ENCODE peak calls at places on chromosomes 12 and 14, in six cellular contexts. K is A549, W is heart left ventricle, D is lower leg skin, X is Peyer's patch, G is adrenal gland. U is an unnamed sample.

GRCh38 chr14:75223664-75224154 is 47.3 kb upstream of the TMED10 start:
- DNase-seq in D (no peak), W (peak), X (peak), G (peak), K (no peak), U (no peak)

GRCh38 chr12:94955193-94955592 is 48.3 kb downstream of the NDUFA12 start:
- DNase-seq in X (no peak), W (no peak), G (no peak), K (no peak), D (no peak), U (no peak)

GRCh38 chr12:77053259-77053658 is 12.1 kb downstream of the E2F7 start:
- DNase-seq in G (no peak), K (no peak), D (no peak), X (no peak), W (no peak), U (no peak)

GRCh38 chr14:82776958-82777357 is 1243.3 kb upstream of the SEL1L start:
- DNase-seq in X (no peak), W (no peak), K (no peak), G (no peak), D (no peak), U (no peak)

GRCh38 chr12:46549527-46550265 is 177.1 kb upstream of the SLC38A2 start:
- DNase-seq in G (no peak), D (no peak), X (no peak), W (no peak), K (peak), U (no peak)

GRCh38 chr14:72801381-72801812 is 92.5 kb downstream of the DPF3 start:
- DNase-seq in K (peak), W (no peak), X (no peak), D (no peak), G (no peak), U (no peak)

GRCh38 chr12:42086021-42086420 is 58.7 kb downstream of the GXYLT1 start:
- DNase-seq in G (no peak), X (no peak), K (no peak), W (no peak), D (no peak), U (no peak)

GRCh38 chr14:103070971-103071542 is 13.0 kb upstream of the LBHD2 start:
- DNase-seq in D (no peak), W (no peak), X (no peak), K (no peak), G (no peak), U (no peak)

GRCh38 chr12:30962047-30962446 is 35.5 kb downstream of the TSPAN11 start:
- DNase-seq in W (no peak), K (no peak), X (no peak), G (no peak), D (no peak), U (no peak)

GRCh38 chr14:55398679-55399078 is 13.0 kb downstream of the ATG14 start:
- DNase-seq in W (peak), K (peak), X (no peak), G (peak), D (peak), U (no peak)

GRCh38 chr12:79420146-79420618 is 270.6 kb downstream of the PAWR start:
- DNase-seq in W (no peak), K (peak), D (no peak), X (no peak), G (no peak), U (no peak)

GRCh38 chr14:44712095-44712822 is 205.2 kb upstream of the FSCB start:
- DNase-seq in X (no peak), K (no peak), D (no peak), G (no peak), W (no peak), U (no peak)

GRCh38 chr12:31311634-31312258 is 14.2 kb downstream of the SINHCAF start:
- DNase-seq in G (no peak), W (no peak), X (no peak), D (no peak), K (no peak), U (no peak)

GRCh38 chr14:32939254-32940065 is 781 bp downstream of the NPAS3 start:
- DNase-seq in K (no peak), G (peak), X (peak), W (peak), D (peak), U (no peak)

GRCh38 chr14:104735830-104736642 is 12.0 kb downstream of the ADSS1 start:
- DNase-seq in W (peak), D (peak), G (peak), K (no peak), X (peak), U (peak)

GRCh38 chr12:63083046-63083445 is 68.0 kb downstream of the AVPR1A start:
- DNase-seq in G (no peak), W (no peak), K (no peak), D (no peak), X (no peak), U (no peak)

GRCh38 chr14:74084277-74085046 is at the start of the genes ALDH6A1 and LIN52:
- DNase-seq in G (peak), X (peak), K (peak), W (peak), D (peak), U (peak)
- TF ChIP-seq POLR2A in G (peak), X (peak), K (peak), W (peak), D (peak), U (peak)

GRCh38 chr14:60563113-60563512 is 54.2 kb downstream of the SIX6 start:
- DNase-seq in G (no peak), K (no peak), D (no peak), X (no peak), W (no peak), U (no peak)
- H3K4me3 ChIP-seq in G (no peak), K (no peak), D (no peak), X (no peak), W (no peak), U (no peak)

GRCh38 chr12:111424793-111425251 is 19.1 kb downstream of the SH2B3 start:
- DNase-seq in D (no peak), G (no peak), K (no peak), W (no peak), X (no peak), U (no peak)
- TF ChIP-seq POLR2A in D (no peak), G (no peak), K (no peak), W (no peak), X (no peak), U (no peak)

GRCh38 chr12:53047221-53048032 is 2.4 kb upstream of the TNS2 start:
- DNase-seq in G (peak), K (peak), W (peak), X (peak), D (no peak), U (peak)
- H3K4me3 ChIP-seq in G (no peak), K (peak), W (peak), X (peak), D (peak), U (peak)

DNA sequence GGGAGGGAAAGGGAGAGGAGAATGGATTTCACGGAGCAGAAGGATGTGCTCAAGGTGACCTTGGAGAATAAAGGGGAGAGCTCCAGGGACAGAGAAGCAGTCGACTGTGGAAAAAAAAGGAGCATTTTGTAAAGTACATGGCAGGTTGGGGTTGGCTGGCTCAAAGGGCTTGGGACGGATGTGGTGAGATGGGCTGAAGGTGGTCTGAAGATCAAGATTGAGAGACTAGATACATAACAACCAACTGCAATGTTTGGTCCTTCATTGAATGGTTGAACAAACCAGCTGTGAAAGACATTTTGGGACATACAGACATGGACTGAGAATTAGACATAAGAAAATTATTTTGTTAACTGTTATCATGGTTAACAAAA is 1.6 kb upstream of the CD63 start:
- DNase-seq in W (no peak), D (no peak), G (no peak), K (no peak), X (peak), U (no peak)
- TF ChIP-seq POLR2A in W (no peak), D (no peak), G (no peak), K (no peak), X (no peak), U (no peak)